ENCODE peak calls at places on chromosomes 13 and 19, in four cellular contexts. W is stimulated activated CD4-positive, alpha-beta T cell treated with anti-CD3 and anti-CD28 coated beads, TNF-alpha, amount 100 ng/mL, for 24 hours; F is AG04450; E is type B pancreatic cell. Y is an unnamed sample.

GRCh38 chr19:32874605-32875004 is 5.0 kb upstream of the SLC7A9 start:
- DNase-seq in W (no peak), F (no peak), E (peak), Y (no peak)

GRCh38 chr13:37595162-37595561 is 3.4 kb downstream of the POSTN start:
- DNase-seq in W (no peak), F (no peak), E (no peak), Y (peak)

GRCh38 chr13:112200200-112200599 is 133.3 kb downstream of the SOX1 start:
- DNase-seq in W (no peak), F (no peak), E (no peak), Y (no peak)

GRCh38 chr13:20174656-20175405 is 14.0 kb upstream of the GJA3 start:
- DNase-seq in W (peak), F (peak), E (no peak), Y (peak)

GRCh38 chr19:46478356-46478986 is 7.1 kb upstream of the PNMA8A start:
- DNase-seq in W (no peak), F (no peak), E (no peak), Y (peak)

GRCh38 chr19:40284251-40284500 is 969 bp downstream of the AKT2 start:
- DNase-seq in W (no peak), F (no peak), E (no peak), Y (no peak)

GRCh38 chr13:41848435-41849255 is 112.3 kb downstream of the VWA8 start:
- DNase-seq in W (no peak), F (no peak), E (no peak), Y (no peak)

GRCh38 chr13:98997738-98998641 is 20.1 kb upstream of the DOCK9 start:
- DNase-seq in W (no peak), F (no peak), E (no peak), Y (no peak)